ENCODE peak calls at places on chromosomes 11 and 22, in ten cellular contexts. One of them, this sample, is unnamed.

GRCh38 chr11:7558046-7558445 is 44.2 kb downstream of the PPFIBP2 start:
- DNase-seq in T-helper 9 cell: no peak
- DNase-seq in NCI-H774: no peak
- DNase-seq in NCI-H460: no peak
- DNase-seq in C1 segment of cervical spinal cord: no peak
- DNase-seq in activated CD8-positive, alpha-beta T cell treated with anti-CD3 and anti-CD28 coated beads for 36 hours: no peak
- DNase-seq in LoVo: no peak
- DNase-seq in stimulated activated CD8-positive, alpha-beta memory T cell treated with anti-CD3 and anti-CD28 coated beads, Interleukin-2, amount 100 ng/mL, for 48 hours: no peak
- DNase-seq in stimulated activated naive B cell treated with anti-CD40 and anti-IgM and Interleukin-4, amounts not matched to agents 10 μg/mL and 1 μg/mL and 100 μg/mL, for 72 hours: no peak
- DNase-seq in stimulated activated CD4-positive, alpha-beta T cell treated with anti-CD3 and anti-CD28 coated beads, Interleukin-2, amount 100 ng/mL, for 48 hours: no peak
- DNase-seq in this sample: no peak

GRCh38 chr22:46956498-46957215 is 194.2 kb downstream of the TBC1D22A start:
- DNase-seq in stimulated activated CD4-positive, alpha-beta T cell treated with anti-CD3 and anti-CD28 coated beads, Interleukin-2, amount 100 ng/mL, for 48 hours: no peak
- DNase-seq in LoVo: no peak
- DNase-seq in stimulated activated CD8-positive, alpha-beta memory T cell treated with anti-CD3 and anti-CD28 coated beads, Interleukin-2, amount 100 ng/mL, for 48 hours: no peak
- DNase-seq in stimulated activated naive B cell treated with anti-CD40 and anti-IgM and Interleukin-4, amounts not matched to agents 10 μg/mL and 1 μg/mL and 100 μg/mL, for 72 hours: no peak
- DNase-seq in NCI-H460: no peak
- DNase-seq in T-helper 9 cell: no peak
- DNase-seq in activated CD8-positive, alpha-beta T cell treated with anti-CD3 and anti-CD28 coated beads for 36 hours: no peak
- DNase-seq in C1 segment of cervical spinal cord: no peak
- DNase-seq in NCI-H774: no peak
- DNase-seq in this sample: no peak

GRCh38 chr22:17105143-17106129 is 15.7 kb downstream of the TMEM121B start:
- DNase-seq in LoVo: no peak
- DNase-seq in activated CD8-positive, alpha-beta T cell treated with anti-CD3 and anti-CD28 coated beads for 36 hours: no peak
- DNase-seq in T-helper 9 cell: no peak
- DNase-seq in stimulated activated CD4-positive, alpha-beta T cell treated with anti-CD3 and anti-CD28 coated beads, Interleukin-2, amount 100 ng/mL, for 48 hours: no peak
- DNase-seq in NCI-H460: no peak
- DNase-seq in NCI-H774: no peak
- DNase-seq in stimulated activated CD8-positive, alpha-beta memory T cell treated with anti-CD3 and anti-CD28 coated beads, Interleukin-2, amount 100 ng/mL, for 48 hours: no peak
- DNase-seq in C1 segment of cervical spinal cord: no peak
- DNase-seq in stimulated activated naive B cell treated with anti-CD40 and anti-IgM and Interleukin-4, amounts not matched to agents 10 μg/mL and 1 μg/mL and 100 μg/mL, for 72 hours: no peak
- DNase-seq in this sample: no peak

GRCh38 chr22:24402460-24403192 is 24.8 kb upstream of the ADORA2A start:
- DNase-seq in NCI-H774: peak
- DNase-seq in T-helper 9 cell: no peak
- DNase-seq in stimulated activated CD8-positive, alpha-beta memory T cell treated with anti-CD3 and anti-CD28 coated beads, Interleukin-2, amount 100 ng/mL, for 48 hours: no peak
- DNase-seq in stimulated activated naive B cell treated with anti-CD40 and anti-IgM and Interleukin-4, amounts not matched to agents 10 μg/mL and 1 μg/mL and 100 μg/mL, for 72 hours: peak
- DNase-seq in stimulated activated CD4-positive, alpha-beta T cell treated with anti-CD3 and anti-CD28 coated beads, Interleukin-2, amount 100 ng/mL, for 48 hours: no peak
- DNase-seq in C1 segment of cervical spinal cord: no peak
- DNase-seq in activated CD8-positive, alpha-beta T cell treated with anti-CD3 and anti-CD28 coated beads for 36 hours: peak
- DNase-seq in NCI-H460: peak
- DNase-seq in LoVo: peak
- DNase-seq in this sample: no peak

GRCh38 chr22:19522881-19523239 is 1.4 kb downstream of the CLDN5 start:
- DNase-seq in activated CD8-positive, alpha-beta T cell treated with anti-CD3 and anti-CD28 coated beads for 36 hours: no peak
- DNase-seq in stimulated activated CD8-positive, alpha-beta memory T cell treated with anti-CD3 and anti-CD28 coated beads, Interleukin-2, amount 100 ng/mL, for 48 hours: no peak
- DNase-seq in C1 segment of cervical spinal cord: no peak
- DNase-seq in stimulated activated naive B cell treated with anti-CD40 and anti-IgM and Interleukin-4, amounts not matched to agents 10 μg/mL and 1 μg/mL and 100 μg/mL, for 72 hours: no peak
- DNase-seq in LoVo: no peak
- DNase-seq in stimulated activated CD4-positive, alpha-beta T cell treated with anti-CD3 and anti-CD28 coated beads, Interleukin-2, amount 100 ng/mL, for 48 hours: no peak
- DNase-seq in T-helper 9 cell: no peak
- DNase-seq in NCI-H774: no peak
- DNase-seq in NCI-H460: no peak
- DNase-seq in this sample: no peak

GRCh38 chr11:47130541-47130940 is 46.1 kb downstream of the ARFGAP2 start:
- DNase-seq in activated CD8-positive, alpha-beta T cell treated with anti-CD3 and anti-CD28 coated beads for 36 hours: no peak
- DNase-seq in LoVo: no peak
- DNase-seq in NCI-H774: peak
- DNase-seq in T-helper 9 cell: no peak
- DNase-seq in stimulated activated CD8-positive, alpha-beta memory T cell treated with anti-CD3 and anti-CD28 coated beads, Interleukin-2, amount 100 ng/mL, for 48 hours: no peak
- DNase-seq in stimulated activated naive B cell treated with anti-CD40 and anti-IgM and Interleukin-4, amounts not matched to agents 10 μg/mL and 1 μg/mL and 100 μg/mL, for 72 hours: no peak
- DNase-seq in stimulated activated CD4-positive, alpha-beta T cell treated with anti-CD3 and anti-CD28 coated beads, Interleukin-2, amount 100 ng/mL, for 48 hours: no peak
- DNase-seq in NCI-H460: no peak
- DNase-seq in C1 segment of cervical spinal cord: no peak
- DNase-seq in this sample: no peak

GRCh38 chr11:61018059-61018458 is 46.6 kb downstream of the CD6 start:
- DNase-seq in stimulated activated CD8-positive, alpha-beta memory T cell treated with anti-CD3 and anti-CD28 coated beads, Interleukin-2, amount 100 ng/mL, for 48 hours: no peak
- DNase-seq in activated CD8-positive, alpha-beta T cell treated with anti-CD3 and anti-CD28 coated beads for 36 hours: peak
- DNase-seq in LoVo: no peak
- DNase-seq in NCI-H774: no peak
- DNase-seq in C1 segment of cervical spinal cord: no peak
- DNase-seq in stimulated activated naive B cell treated with anti-CD40 and anti-IgM and Interleukin-4, amounts not matched to agents 10 μg/mL and 1 μg/mL and 100 μg/mL, for 72 hours: no peak
- DNase-seq in NCI-H460: no peak
- DNase-seq in stimulated activated CD4-positive, alpha-beta T cell treated with anti-CD3 and anti-CD28 coated beads, Interleukin-2, amount 100 ng/mL, for 48 hours: no peak
- DNase-seq in T-helper 9 cell: no peak
- DNase-seq in this sample: no peak

GRCh38 chr22:24482586-24482985 is 12.5 kb upstream of the UPB1 start:
- DNase-seq in NCI-H460: peak
- DNase-seq in T-helper 9 cell: no peak
- DNase-seq in C1 segment of cervical spinal cord: no peak
- DNase-seq in LoVo: peak
- DNase-seq in NCI-H774: no peak
- DNase-seq in stimulated activated naive B cell treated with anti-CD40 and anti-IgM and Interleukin-4, amounts not matched to agents 10 μg/mL and 1 μg/mL and 100 μg/mL, for 72 hours: no peak
- DNase-seq in stimulated activated CD8-positive, alpha-beta memory T cell treated with anti-CD3 and anti-CD28 coated beads, Interleukin-2, amount 100 ng/mL, for 48 hours: no peak
- DNase-seq in stimulated activated CD4-positive, alpha-beta T cell treated with anti-CD3 and anti-CD28 coated beads, Interleukin-2, amount 100 ng/mL, for 48 hours: no peak
- DNase-seq in activated CD8-positive, alpha-beta T cell treated with anti-CD3 and anti-CD28 coated beads for 36 hours: no peak
- DNase-seq in this sample: no peak

GRCh38 chr11:64655901-64656601 is 65.0 kb downstream of the SLC22A12 start:
- DNase-seq in C1 segment of cervical spinal cord: no peak
- DNase-seq in T-helper 9 cell: no peak
- DNase-seq in LoVo: no peak
- DNase-seq in NCI-H774: no peak
- DNase-seq in stimulated activated naive B cell treated with anti-CD40 and anti-IgM and Interleukin-4, amounts not matched to agents 10 μg/mL and 1 μg/mL and 100 μg/mL, for 72 hours: no peak
- DNase-seq in activated CD8-positive, alpha-beta T cell treated with anti-CD3 and anti-CD28 coated beads for 36 hours: no peak
- DNase-seq in stimulated activated CD4-positive, alpha-beta T cell treated with anti-CD3 and anti-CD28 coated beads, Interleukin-2, amount 100 ng/mL, for 48 hours: no peak
- DNase-seq in NCI-H460: no peak
- DNase-seq in stimulated activated CD8-positive, alpha-beta memory T cell treated with anti-CD3 and anti-CD28 coated beads, Interleukin-2, amount 100 ng/mL, for 48 hours: no peak
- DNase-seq in this sample: no peak

GRCh38 chr11:75635009-75635909 is 33.6 kb downstream of the MAP6 start:
- DNase-seq in C1 segment of cervical spinal cord: no peak
- DNase-seq in NCI-H460: no peak
- DNase-seq in NCI-H774: no peak
- DNase-seq in stimulated activated CD8-positive, alpha-beta memory T cell treated with anti-CD3 and anti-CD28 coated beads, Interleukin-2, amount 100 ng/mL, for 48 hours: no peak
- DNase-seq in T-helper 9 cell: no peak
- DNase-seq in activated CD8-positive, alpha-beta T cell treated with anti-CD3 and anti-CD28 coated beads for 36 hours: no peak
- DNase-seq in stimulated activated CD4-positive, alpha-beta T cell treated with anti-CD3 and anti-CD28 coated beads, Interleukin-2, amount 100 ng/mL, for 48 hours: no peak
- DNase-seq in stimulated activated naive B cell treated with anti-CD40 and anti-IgM and Interleukin-4, amounts not matched to agents 10 μg/mL and 1 μg/mL and 100 μg/mL, for 72 hours: no peak
- DNase-seq in LoVo: no peak
- DNase-seq in this sample: no peak

GRCh38 chr11:58573451-58574104 is 2.1 kb downstream of the LPXN start:
- DNase-seq in activated CD8-positive, alpha-beta T cell treated with anti-CD3 and anti-CD28 coated beads for 36 hours: peak
- DNase-seq in stimulated activated naive B cell treated with anti-CD40 and anti-IgM and Interleukin-4, amounts not matched to agents 10 μg/mL and 1 μg/mL and 100 μg/mL, for 72 hours: peak
- DNase-seq in stimulated activated CD8-positive, alpha-beta memory T cell treated with anti-CD3 and anti-CD28 coated beads, Interleukin-2, amount 100 ng/mL, for 48 hours: peak
- DNase-seq in C1 segment of cervical spinal cord: no peak
- DNase-seq in stimulated activated CD4-positive, alpha-beta T cell treated with anti-CD3 and anti-CD28 coated beads, Interleukin-2, amount 100 ng/mL, for 48 hours: peak
- DNase-seq in T-helper 9 cell: peak
- DNase-seq in NCI-H460: peak
- DNase-seq in NCI-H774: no peak
- DNase-seq in LoVo: peak
- DNase-seq in this sample: peak

GRCh38 chr11:106786251-106786650 is 232.0 kb downstream of the GUCY1A2 start:
- DNase-seq in LoVo: no peak
- DNase-seq in T-helper 9 cell: no peak
- DNase-seq in NCI-H460: no peak
- DNase-seq in activated CD8-positive, alpha-beta T cell treated with anti-CD3 and anti-CD28 coated beads for 36 hours: no peak
- DNase-seq in NCI-H774: no peak
- DNase-seq in stimulated activated naive B cell treated with anti-CD40 and anti-IgM and Interleukin-4, amounts not matched to agents 10 μg/mL and 1 μg/mL and 100 μg/mL, for 72 hours: no peak
- DNase-seq in C1 segment of cervical spinal cord: no peak
- DNase-seq in stimulated activated CD4-positive, alpha-beta T cell treated with anti-CD3 and anti-CD28 coated beads, Interleukin-2, amount 100 ng/mL, for 48 hours: no peak
- DNase-seq in stimulated activated CD8-positive, alpha-beta memory T cell treated with anti-CD3 and anti-CD28 coated beads, Interleukin-2, amount 100 ng/mL, for 48 hours: no peak
- DNase-seq in this sample: no peak

This sample was measured in stimulated activated naive CD8-positive, alpha-beta T cell treated with anti-CD3 and anti-CD28 coated beads, Interleukin-15, amount 100 ng/mL, for 72 hours.